ENCODE peak calls at places on chromosomes 16 and 17, in four cellular contexts. One of them, this sample, is unnamed.

GRCh38 chr16:83830091-83830768 is 22.5 kb downstream of the HSBP1 start:
- DNase-seq in GM10248: no peak
- DNase-seq in heart right ventricle: no peak
- DNase-seq in fibroblast of villous mesenchyme: no peak
- DNase-seq in this sample: no peak

GRCh38 chr17:67461876-67462275 is 84.8 kb downstream of the PITPNC1 start:
- DNase-seq in fibroblast of villous mesenchyme: no peak
- DNase-seq in GM10248: no peak
- DNase-seq in heart right ventricle: no peak
- DNase-seq in this sample: no peak

GRCh38 chr16:75070055-75070841 is 46.3 kb downstream of the LDHD start:
- DNase-seq in fibroblast of villous mesenchyme: peak
- DNase-seq in heart right ventricle: peak
- DNase-seq in GM10248: no peak
- DNase-seq in this sample: no peak

GRCh38 chr17:17168401-17168800 is 37.7 kb downstream of the PLD6 start:
- DNase-seq in heart right ventricle: no peak
- DNase-seq in GM10248: no peak
- DNase-seq in fibroblast of villous mesenchyme: no peak
- DNase-seq in this sample: no peak

GRCh38 chr16:84641643-84642358 is 6.5 kb upstream of the KLHL36 start:
- DNase-seq in fibroblast of villous mesenchyme: no peak
- DNase-seq in heart right ventricle: no peak
- DNase-seq in GM10248: no peak
- DNase-seq in this sample: no peak

GRCh38 chr17:75267146-75267402 is 4.0 kb downstream of the MIF4GD start:
- DNase-seq in heart right ventricle: no peak
- DNase-seq in GM10248: no peak
- DNase-seq in fibroblast of villous mesenchyme: no peak
- DNase-seq in this sample: no peak

GRCh38 chr17:79053251-79053925 is 21.2 kb upstream of the ENGASE start:
- DNase-seq in heart right ventricle: no peak
- DNase-seq in fibroblast of villous mesenchyme: peak
- DNase-seq in GM10248: no peak
- DNase-seq in this sample: no peak

GRCh38 chr17:39699818-39700147 is at the start of gene ERBB2:
- DNase-seq in fibroblast of villous mesenchyme: peak
- DNase-seq in heart right ventricle: peak
- DNase-seq in GM10248: no peak
- DNase-seq in this sample: peak

GRCh38 chr17:40870136-40870535 is 3.1 kb upstream of the KRT12 start:
- DNase-seq in heart right ventricle: no peak
- DNase-seq in GM10248: no peak
- DNase-seq in fibroblast of villous mesenchyme: no peak
- DNase-seq in this sample: no peak

GRCh38 chr17:5019475-5019956 is 15.7 kb downstream of the SLC52A1 start:
- DNase-seq in heart right ventricle: no peak
- DNase-seq in fibroblast of villous mesenchyme: no peak
- DNase-seq in GM10248: no peak
- DNase-seq in this sample: no peak

GRCh38 chr16:69093974-69094373 is 11.5 kb upstream of the HAS3 start:
- DNase-seq in fibroblast of villous mesenchyme: no peak
- DNase-seq in heart right ventricle: no peak
- DNase-seq in GM10248: no peak
- DNase-seq in this sample: no peak

GRCh38 chr16:83727018-83727417 is 80.8 kb upstream of the HSBP1 start:
- DNase-seq in heart right ventricle: no peak
- DNase-seq in GM10248: no peak
- DNase-seq in fibroblast of villous mesenchyme: peak
- DNase-seq in this sample: no peak

GRCh38 chr16:85689950-85690320 is 1.2 kb upstream of the GINS2 start:
- DNase-seq in heart right ventricle: no peak
- DNase-seq in GM10248: no peak
- DNase-seq in fibroblast of villous mesenchyme: no peak
- DNase-seq in this sample: no peak

GRCh38 chr17:17503566-17504130 is 7.5 kb upstream of the RASD1 start:
- DNase-seq in fibroblast of villous mesenchyme: no peak
- DNase-seq in heart right ventricle: no peak
- DNase-seq in GM10248: no peak
- DNase-seq in this sample: no peak

GRCh38 chr16:89107209-89107582 is 13.5 kb downstream of the ACSF3 start:
- DNase-seq in heart right ventricle: no peak
- DNase-seq in GM10248: no peak
- DNase-seq in fibroblast of villous mesenchyme: no peak
- DNase-seq in this sample: no peak

GRCh38 chr17:47841488-47842308 is 625 bp upstream of the SCRN2 start:
- DNase-seq in fibroblast of villous mesenchyme: no peak
- DNase-seq in GM10248: no peak
- DNase-seq in heart right ventricle: no peak
- DNase-seq in this sample: no peak
- TF ChIP-seq CTCF in fibroblast of villous mesenchyme: no peak
- TF ChIP-seq CTCF in GM10248: no peak
- TF ChIP-seq CTCF in heart right ventricle: peak
- TF ChIP-seq CTCF in this sample: no peak

DNA sequence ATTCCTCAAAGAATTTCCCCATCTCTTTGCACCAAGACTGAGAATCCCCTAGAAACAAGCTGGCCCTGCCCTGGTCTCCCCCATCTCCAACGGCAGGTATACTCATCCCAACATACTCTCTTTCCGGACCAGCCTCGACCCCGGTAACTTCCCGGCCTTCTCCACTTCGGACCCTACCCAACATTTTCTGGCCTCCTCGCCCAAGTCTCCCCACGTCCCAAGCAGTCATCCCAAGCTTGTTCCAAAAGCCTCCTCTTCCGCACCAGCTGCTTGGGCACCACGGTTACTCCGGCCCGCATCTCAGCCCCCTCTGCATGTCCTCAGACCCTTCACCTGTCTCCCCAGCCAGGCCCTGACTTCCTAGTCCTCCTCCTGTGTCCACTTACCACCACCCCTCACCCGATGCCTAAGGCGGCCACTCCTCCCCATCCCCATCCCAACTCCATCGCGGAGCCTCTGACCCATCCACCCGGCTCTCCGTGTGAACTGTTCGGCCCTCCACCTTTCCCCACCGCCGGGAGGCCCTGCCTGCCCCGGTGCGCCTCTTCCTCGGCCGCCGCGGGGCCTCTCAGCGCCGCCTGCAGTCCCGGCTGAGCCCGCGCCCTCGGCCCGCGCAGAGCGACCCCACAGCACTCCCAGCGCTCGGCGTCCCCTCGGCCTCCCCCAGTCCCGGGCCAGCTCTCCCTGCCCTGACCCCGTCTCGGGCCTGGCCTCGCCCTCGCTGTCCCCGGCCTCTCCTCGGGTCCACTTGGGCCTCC is 993 bp downstream of the PITPNA start:
- DNase-seq in GM10248: peak
- DNase-seq in fibroblast of villous mesenchyme: peak
- DNase-seq in heart right ventricle: peak
- DNase-seq in this sample: no peak
- TF ChIP-seq CTCF in GM10248: peak
- TF ChIP-seq CTCF in fibroblast of villous mesenchyme: peak
- TF ChIP-seq CTCF in heart right ventricle: peak
- TF ChIP-seq CTCF in this sample: peak

DNA sequence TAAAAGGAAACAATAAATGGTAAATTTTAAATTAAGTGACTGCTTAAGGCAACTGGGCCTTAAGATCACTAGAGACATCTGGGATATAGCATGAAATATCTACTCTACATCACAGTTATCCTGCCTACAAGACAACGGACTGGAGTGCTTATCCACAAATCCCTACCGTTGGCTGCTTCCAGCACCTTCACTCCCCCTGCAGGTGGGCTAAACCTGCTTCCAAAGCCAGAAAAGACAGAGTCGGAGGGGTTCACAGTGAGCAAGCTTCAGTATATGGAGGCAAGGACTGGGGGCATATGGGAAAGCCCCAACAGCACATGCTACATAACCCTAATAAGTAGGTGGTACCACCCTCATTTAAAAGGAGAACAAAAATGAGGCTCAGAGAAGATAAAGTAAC is 45.3 kb downstream of the GRIN2A start:
- DNase-seq in heart right ventricle: no peak
- DNase-seq in GM10248: no peak
- DNase-seq in fibroblast of villous mesenchyme: no peak
- DNase-seq in this sample: no peak
- TF ChIP-seq CTCF in heart right ventricle: no peak
- TF ChIP-seq CTCF in GM10248: no peak
- TF ChIP-seq CTCF in fibroblast of villous mesenchyme: no peak
- TF ChIP-seq CTCF in this sample: no peak

DNA sequence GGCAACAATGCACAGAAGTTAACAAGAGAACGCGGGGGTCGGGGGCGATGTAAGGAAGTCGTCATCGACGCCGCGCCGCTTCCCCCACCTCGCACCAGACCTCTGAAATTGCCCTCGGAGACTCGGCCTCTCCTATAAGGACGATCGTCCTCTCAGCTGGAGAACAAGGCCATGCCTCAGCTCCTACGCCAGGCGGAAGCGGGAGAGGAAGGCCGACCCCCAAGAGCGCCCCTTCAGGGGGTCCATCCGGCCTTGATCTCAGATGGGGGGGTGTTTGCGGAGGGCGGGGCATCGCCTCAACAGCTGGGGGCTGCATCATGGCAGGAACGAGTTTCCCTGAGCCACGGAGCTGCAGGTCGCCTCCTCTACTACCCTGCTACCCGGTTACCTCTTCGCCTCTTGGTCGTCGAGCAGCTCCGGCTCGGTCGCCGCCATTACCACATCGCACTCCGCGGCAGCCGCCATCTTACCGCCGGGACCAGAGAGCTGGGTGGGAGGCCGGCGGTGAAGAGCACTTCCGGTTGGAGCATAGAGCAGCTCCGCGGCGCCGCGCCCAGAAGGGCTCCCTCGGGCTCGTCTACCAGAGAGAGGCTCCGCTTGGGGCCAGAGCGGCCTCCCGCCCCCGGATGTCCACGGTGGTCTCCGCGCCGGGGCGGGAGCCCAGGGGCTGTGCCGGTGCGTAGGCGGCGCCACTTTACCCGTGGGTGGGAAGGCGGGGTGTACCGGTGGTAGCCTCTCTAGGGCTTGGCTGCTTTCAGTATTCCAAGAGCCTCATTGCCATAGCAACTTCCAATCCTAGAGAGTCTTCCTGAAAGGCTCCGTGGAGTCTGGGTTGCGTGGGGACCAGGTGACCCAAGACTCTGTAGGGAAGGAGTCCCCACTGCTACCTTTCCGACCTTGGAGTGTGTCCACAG is at the start of gene DNAJC7:
- DNase-seq in heart right ventricle: peak
- DNase-seq in GM10248: peak
- DNase-seq in fibroblast of villous mesenchyme: peak
- DNase-seq in this sample: peak
- TF ChIP-seq CTCF in heart right ventricle: no peak
- TF ChIP-seq CTCF in GM10248: no peak
- TF ChIP-seq CTCF in fibroblast of villous mesenchyme: no peak
- TF ChIP-seq CTCF in this sample: no peak

GRCh38 chr17:36152639-36153120 is 23.8 kb downstream of the TBC1D3B start:
- DNase-seq in GM10248: no peak
- DNase-seq in fibroblast of villous mesenchyme: peak
- DNase-seq in heart right ventricle: no peak
- DNase-seq in this sample: no peak
- TF ChIP-seq CTCF in GM10248: peak
- TF ChIP-seq CTCF in fibroblast of villous mesenchyme: no peak
- TF ChIP-seq CTCF in heart right ventricle: no peak
- TF ChIP-seq CTCF in this sample: no peak

GRCh38 chr16:14566599-14566998 is 63.5 kb downstream of the PARN start:
- DNase-seq in GM10248: no peak
- DNase-seq in heart right ventricle: no peak
- DNase-seq in fibroblast of villous mesenchyme: no peak
- DNase-seq in this sample: no peak

GRCh38 chr16:14572535-14572934 is 57.5 kb downstream of the PARN start:
- DNase-seq in fibroblast of villous mesenchyme: no peak
- DNase-seq in heart right ventricle: no peak
- DNase-seq in GM10248: no peak
- DNase-seq in this sample: no peak

GRCh38 chr16:14565688-14566025 is 64.4 kb downstream of the PARN start:
- DNase-seq in GM10248: no peak
- DNase-seq in fibroblast of villous mesenchyme: no peak
- DNase-seq in heart right ventricle: no peak
- DNase-seq in this sample: no peak

GRCh38 chr16:14564881-14565687 is 65.0 kb downstream of the PARN start:
- DNase-seq in heart right ventricle: no peak
- DNase-seq in fibroblast of villous mesenchyme: peak
- DNase-seq in GM10248: no peak
- DNase-seq in this sample: no peak

DNA sequence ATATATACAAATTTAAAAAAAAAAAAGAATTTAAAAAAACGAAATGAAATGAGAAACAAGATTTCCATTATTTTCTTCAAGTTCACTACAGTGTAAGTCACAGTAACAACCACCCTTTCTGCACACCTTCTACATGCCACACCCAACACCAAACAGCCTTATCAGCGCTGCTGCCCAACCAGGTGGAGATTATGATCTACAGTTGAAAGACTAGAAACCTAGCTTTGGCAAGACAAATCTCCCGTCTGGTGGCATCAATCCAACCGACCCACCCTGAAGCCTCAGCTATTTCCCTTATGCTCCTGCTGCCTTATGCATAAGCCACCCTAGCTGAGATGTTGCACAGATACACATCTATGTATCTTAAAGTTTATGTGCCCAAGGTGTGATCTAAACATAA is 60.8 kb downstream of the PARN start:
- DNase-seq in GM10248: no peak
- DNase-seq in heart right ventricle: no peak
- DNase-seq in fibroblast of villous mesenchyme: no peak
- DNase-seq in this sample: no peak
- TF ChIP-seq CTCF in GM10248: no peak
- TF ChIP-seq CTCF in heart right ventricle: no peak
- TF ChIP-seq CTCF in fibroblast of villous mesenchyme: no peak
- TF ChIP-seq CTCF in this sample: no peak

DNA sequence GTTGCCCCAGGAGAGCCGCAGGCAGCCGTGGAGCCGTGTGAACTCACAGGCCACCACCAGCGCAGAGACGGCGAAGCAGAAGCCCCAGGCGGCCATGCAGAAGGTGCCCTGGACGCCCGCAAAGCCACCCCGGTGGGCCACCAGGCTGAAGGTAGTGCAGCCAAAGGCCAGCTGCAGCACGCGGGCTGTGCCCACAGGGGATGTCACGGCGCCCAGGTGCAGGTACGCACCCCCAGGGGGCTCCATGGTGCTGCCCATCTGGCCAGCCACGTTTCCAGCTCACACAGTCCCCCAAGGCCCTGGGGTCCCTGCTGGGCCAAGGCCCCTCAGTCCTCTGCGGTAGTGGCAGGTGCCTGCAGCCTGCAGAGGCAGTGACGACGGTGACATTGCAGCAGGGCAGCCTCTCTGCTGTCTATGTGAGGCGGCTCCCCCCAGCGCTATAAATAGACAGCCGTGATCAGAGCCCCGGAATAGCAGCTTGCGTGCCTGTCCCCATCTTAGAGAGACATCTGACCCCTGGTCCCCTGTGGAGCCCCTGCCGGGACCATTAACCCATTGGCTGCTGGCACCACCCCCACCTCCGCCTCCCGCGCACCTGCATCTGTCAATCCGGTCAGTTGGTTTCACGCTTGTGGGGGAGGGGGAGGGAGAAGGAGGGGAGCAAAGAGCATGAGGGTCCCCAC is 4.5 kb upstream of the PYCR1 start:
- DNase-seq in fibroblast of villous mesenchyme: no peak
- DNase-seq in heart right ventricle: no peak
- DNase-seq in GM10248: no peak
- DNase-seq in this sample: no peak
- TF ChIP-seq CTCF in fibroblast of villous mesenchyme: no peak
- TF ChIP-seq CTCF in heart right ventricle: no peak
- TF ChIP-seq CTCF in GM10248: no peak
- TF ChIP-seq CTCF in this sample: no peak

GRCh38 chr16:73047536-73048291 is at the start of gene ZFHX3:
- DNase-seq in GM10248: peak
- DNase-seq in fibroblast of villous mesenchyme: peak
- DNase-seq in heart right ventricle: peak
- DNase-seq in this sample: no peak
- TF ChIP-seq CTCF in GM10248: peak
- TF ChIP-seq CTCF in fibroblast of villous mesenchyme: no peak
- TF ChIP-seq CTCF in heart right ventricle: no peak
- TF ChIP-seq CTCF in this sample: peak

This sample was measured in osteocyte.